ENCODE peak calls at places on chromosomes 11 and 22, in nine cellular contexts. One of them, this sample, is unnamed.

GRCh38 chr11:10573556-10573955 is 5.1 kb upstream of the LYVE1 start:
- DNase-seq in activated T-cell treated with anti-CD3 and anti-CD28 coated beads for 1 hour: no peak
- DNase-seq in AG08396: no peak
- DNase-seq in cerebellar cortex: no peak
- DNase-seq in NCI-H2029: no peak
- DNase-seq in Calu3: no peak
- DNase-seq in SHP77: no peak
- DNase-seq in NCI-H187 treated with DMSO at 0.1 percent for 48 hours: no peak
- DNase-seq in upper lobe of right lung: no peak
- DNase-seq in this sample: no peak

GRCh38 chr11:68965901-68966868 is 14.6 kb downstream of the MRGPRD start:
- DNase-seq in activated T-cell treated with anti-CD3 and anti-CD28 coated beads for 1 hour: no peak
- DNase-seq in AG08396: no peak
- DNase-seq in cerebellar cortex: peak; percentile 82
- DNase-seq in NCI-H2029: no peak
- DNase-seq in Calu3: no peak
- DNase-seq in SHP77: no peak
- DNase-seq in NCI-H187 treated with DMSO at 0.1 percent for 48 hours: no peak
- DNase-seq in upper lobe of right lung: peak; percentile 46
- DNase-seq in this sample: no peak

GRCh38 chr11:68835749-68836148 is 6.0 kb downstream of the CPT1A start:
- DNase-seq in activated T-cell treated with anti-CD3 and anti-CD28 coated beads for 1 hour: no peak
- DNase-seq in AG08396: no peak
- DNase-seq in cerebellar cortex: no peak
- DNase-seq in NCI-H2029: no peak
- DNase-seq in Calu3: no peak
- DNase-seq in SHP77: no peak
- DNase-seq in NCI-H187 treated with DMSO at 0.1 percent for 48 hours: no peak
- DNase-seq in upper lobe of right lung: no peak
- DNase-seq in this sample: no peak

GRCh38 chr11:39365809-39366436 is 2093.5 kb downstream of the LRRC4C start:
- DNase-seq in activated T-cell treated with anti-CD3 and anti-CD28 coated beads for 1 hour: no peak
- DNase-seq in AG08396: no peak
- DNase-seq in cerebellar cortex: peak; percentile 22
- DNase-seq in NCI-H2029: no peak
- DNase-seq in Calu3: no peak
- DNase-seq in SHP77: peak; percentile 13
- DNase-seq in NCI-H187 treated with DMSO at 0.1 percent for 48 hours: no peak
- DNase-seq in upper lobe of right lung: no peak
- DNase-seq in this sample: no peak

GRCh38 chr22:37559901-37560681 is at the start of gene CDC42EP1:
- DNase-seq in activated T-cell treated with anti-CD3 and anti-CD28 coated beads for 1 hour: no peak
- DNase-seq in AG08396: peak; percentile 86
- DNase-seq in cerebellar cortex: peak; percentile 53
- DNase-seq in NCI-H2029: no peak
- DNase-seq in Calu3: peak; percentile 71
- DNase-seq in SHP77: no peak
- DNase-seq in NCI-H187 treated with DMSO at 0.1 percent for 48 hours: no peak
- DNase-seq in upper lobe of right lung: peak; percentile 87
- DNase-seq in this sample: no peak

GRCh38 chr11:121141051-121141450 is 40.0 kb downstream of the TECTA start:
- DNase-seq in activated T-cell treated with anti-CD3 and anti-CD28 coated beads for 1 hour: no peak
- DNase-seq in AG08396: peak; percentile 13
- DNase-seq in cerebellar cortex: no peak
- DNase-seq in NCI-H2029: no peak
- DNase-seq in Calu3: no peak
- DNase-seq in SHP77: no peak
- DNase-seq in NCI-H187 treated with DMSO at 0.1 percent for 48 hours: no peak
- DNase-seq in upper lobe of right lung: no peak
- DNase-seq in this sample: no peak

GRCh38 chr11:19739872-19740271 is 27.2 kb downstream of the NAV2 start:
- DNase-seq in activated T-cell treated with anti-CD3 and anti-CD28 coated beads for 1 hour: no peak
- DNase-seq in AG08396: no peak
- DNase-seq in cerebellar cortex: no peak
- DNase-seq in NCI-H2029: no peak
- DNase-seq in Calu3: no peak
- DNase-seq in SHP77: no peak
- DNase-seq in NCI-H187 treated with DMSO at 0.1 percent for 48 hours: no peak
- DNase-seq in upper lobe of right lung: no peak
- DNase-seq in this sample: no peak

GRCh38 chr22:31102441-31103081 is 4.8 kb downstream of the SELENOM start:
- DNase-seq in activated T-cell treated with anti-CD3 and anti-CD28 coated beads for 1 hour: no peak
- DNase-seq in AG08396: peak; percentile 93
- DNase-seq in cerebellar cortex: no peak
- DNase-seq in NCI-H2029: no peak
- DNase-seq in Calu3: peak; percentile 45
- DNase-seq in SHP77: no peak
- DNase-seq in NCI-H187 treated with DMSO at 0.1 percent for 48 hours: no peak
- DNase-seq in upper lobe of right lung: no peak
- DNase-seq in this sample: no peak

GRCh38 chr11:60370811-60371297 is 7.5 kb upstream of the MS4A7 start:
- DNase-seq in activated T-cell treated with anti-CD3 and anti-CD28 coated beads for 1 hour: no peak
- DNase-seq in AG08396: no peak
- DNase-seq in cerebellar cortex: no peak
- DNase-seq in NCI-H2029: peak; percentile 96
- DNase-seq in Calu3: no peak
- DNase-seq in SHP77: peak; percentile 67
- DNase-seq in NCI-H187 treated with DMSO at 0.1 percent for 48 hours: no peak
- DNase-seq in upper lobe of right lung: no peak
- DNase-seq in this sample: peak; percentile 86

GRCh38 chr11:10654211-10655150 is 39.1 kb downstream of the IRAG1 start:
- DNase-seq in activated T-cell treated with anti-CD3 and anti-CD28 coated beads for 1 hour: peak; percentile 6
- DNase-seq in AG08396: no peak
- DNase-seq in cerebellar cortex: peak; percentile 62
- DNase-seq in NCI-H2029: no peak
- DNase-seq in Calu3: peak; percentile 48
- DNase-seq in SHP77: no peak
- DNase-seq in NCI-H187 treated with DMSO at 0.1 percent for 48 hours: peak; percentile 48
- DNase-seq in upper lobe of right lung: no peak
- DNase-seq in this sample: no peak

GRCh38 chr22:41532908-41533825 is 11.1 kb downstream of the POLR3H start:
- DNase-seq in activated T-cell treated with anti-CD3 and anti-CD28 coated beads for 1 hour: peak; percentile 54
- DNase-seq in AG08396: peak; percentile 72
- DNase-seq in cerebellar cortex: peak; percentile 82
- DNase-seq in NCI-H2029: peak; percentile 40
- DNase-seq in Calu3: peak; percentile 79
- DNase-seq in SHP77: peak; percentile 49
- DNase-seq in NCI-H187 treated with DMSO at 0.1 percent for 48 hours: no peak
- DNase-seq in upper lobe of right lung: peak; percentile 83
- DNase-seq in this sample: no peak

GRCh38 chr11:126410649-126411048 is 55.2 kb downstream of the ST3GAL4 start:
- DNase-seq in activated T-cell treated with anti-CD3 and anti-CD28 coated beads for 1 hour: no peak
- DNase-seq in AG08396: peak; percentile 72
- DNase-seq in cerebellar cortex: no peak
- DNase-seq in NCI-H2029: no peak
- DNase-seq in Calu3: no peak
- DNase-seq in SHP77: no peak
- DNase-seq in NCI-H187 treated with DMSO at 0.1 percent for 48 hours: no peak
- DNase-seq in upper lobe of right lung: no peak
- DNase-seq in this sample: no peak

GRCh38 chr11:35141538-35141937 is 2.6 kb downstream of the CD44 start:
- DNase-seq in activated T-cell treated with anti-CD3 and anti-CD28 coated beads for 1 hour: no peak
- DNase-seq in AG08396: no peak
- DNase-seq in cerebellar cortex: no peak
- DNase-seq in NCI-H2029: no peak
- DNase-seq in Calu3: peak; percentile 34
- DNase-seq in SHP77: no peak
- DNase-seq in NCI-H187 treated with DMSO at 0.1 percent for 48 hours: no peak
- DNase-seq in upper lobe of right lung: peak; percentile 79
- DNase-seq in this sample: no peak

GRCh38 chr11:1453611-1454386 is 32.8 kb downstream of the MOB2 start:
- DNase-seq in activated T-cell treated with anti-CD3 and anti-CD28 coated beads for 1 hour: peak; percentile 6
- DNase-seq in AG08396: no peak
- DNase-seq in cerebellar cortex: peak; percentile 53
- DNase-seq in NCI-H2029: no peak
- DNase-seq in Calu3: peak; percentile 44
- DNase-seq in SHP77: no peak
- DNase-seq in NCI-H187 treated with DMSO at 0.1 percent for 48 hours: no peak
- DNase-seq in upper lobe of right lung: no peak
- DNase-seq in this sample: no peak

GRCh38 chr22:46561435-46561905 is 24.1 kb upstream of the CELSR1 start:
- DNase-seq in activated T-cell treated with anti-CD3 and anti-CD28 coated beads for 1 hour: no peak
- DNase-seq in AG08396: no peak
- DNase-seq in cerebellar cortex: peak; percentile 47
- DNase-seq in NCI-H2029: no peak
- DNase-seq in Calu3: no peak
- DNase-seq in SHP77: no peak
- DNase-seq in NCI-H187 treated with DMSO at 0.1 percent for 48 hours: no peak
- DNase-seq in upper lobe of right lung: no peak
- DNase-seq in this sample: no peak

GRCh38 chr11:69663326-69663725 is 11.8 kb downstream of the LTO1 start:
- DNase-seq in activated T-cell treated with anti-CD3 and anti-CD28 coated beads for 1 hour: no peak
- DNase-seq in AG08396: no peak
- DNase-seq in cerebellar cortex: no peak
- DNase-seq in NCI-H2029: no peak
- DNase-seq in Calu3: no peak
- DNase-seq in SHP77: no peak
- DNase-seq in NCI-H187 treated with DMSO at 0.1 percent for 48 hours: no peak
- DNase-seq in upper lobe of right lung: no peak
- DNase-seq in this sample: no peak

GRCh38 chr11:130916238-130916855 is at the start of gene SNX19:
- DNase-seq in activated T-cell treated with anti-CD3 and anti-CD28 coated beads for 1 hour: peak; percentile 85
- DNase-seq in AG08396: peak; percentile 96
- DNase-seq in cerebellar cortex: peak; percentile 87
- DNase-seq in NCI-H2029: peak; percentile 83
- DNase-seq in Calu3: peak; percentile 91
- DNase-seq in SHP77: peak; percentile 64
- DNase-seq in NCI-H187 treated with DMSO at 0.1 percent for 48 hours: peak; percentile 27
- DNase-seq in upper lobe of right lung: peak; percentile 97
- DNase-seq in this sample: peak; percentile 22

GRCh38 chr11:60485987-60486386 is 6.6 kb upstream of the MS4A12 start:
- DNase-seq in activated T-cell treated with anti-CD3 and anti-CD28 coated beads for 1 hour: no peak
- DNase-seq in AG08396: no peak
- DNase-seq in cerebellar cortex: peak; percentile 26
- DNase-seq in NCI-H2029: no peak
- DNase-seq in Calu3: peak; percentile 67
- DNase-seq in SHP77: no peak
- DNase-seq in NCI-H187 treated with DMSO at 0.1 percent for 48 hours: no peak
- DNase-seq in upper lobe of right lung: no peak
- DNase-seq in this sample: no peak

GRCh38 chr11:72061739-72062396 is 18.5 kb downstream of the NUMA1 start:
- DNase-seq in activated T-cell treated with anti-CD3 and anti-CD28 coated beads for 1 hour: no peak
- DNase-seq in AG08396: no peak
- DNase-seq in cerebellar cortex: no peak
- DNase-seq in NCI-H2029: no peak
- DNase-seq in Calu3: no peak
- DNase-seq in SHP77: no peak
- DNase-seq in NCI-H187 treated with DMSO at 0.1 percent for 48 hours: no peak
- DNase-seq in upper lobe of right lung: no peak
- DNase-seq in this sample: no peak

GRCh38 chr11:20067665-20068064 is 92.6 kb downstream of the DBX1 start:
- DNase-seq in activated T-cell treated with anti-CD3 and anti-CD28 coated beads for 1 hour: no peak
- DNase-seq in AG08396: no peak
- DNase-seq in cerebellar cortex: no peak
- DNase-seq in NCI-H2029: no peak
- DNase-seq in Calu3: no peak
- DNase-seq in SHP77: no peak
- DNase-seq in NCI-H187 treated with DMSO at 0.1 percent for 48 hours: no peak
- DNase-seq in upper lobe of right lung: no peak
- DNase-seq in this sample: no peak

GRCh38 chr22:35475545-35475944 is 65.1 kb upstream of the RASD2 start:
- DNase-seq in activated T-cell treated with anti-CD3 and anti-CD28 coated beads for 1 hour: no peak
- DNase-seq in AG08396: no peak
- DNase-seq in cerebellar cortex: no peak
- DNase-seq in NCI-H2029: no peak
- DNase-seq in Calu3: no peak
- DNase-seq in SHP77: no peak
- DNase-seq in NCI-H187 treated with DMSO at 0.1 percent for 48 hours: no peak
- DNase-seq in upper lobe of right lung: no peak
- DNase-seq in this sample: no peak

GRCh38 chr11:115462004-115462541 is 42.1 kb downstream of the CADM1 start:
- DNase-seq in activated T-cell treated with anti-CD3 and anti-CD28 coated beads for 1 hour: no peak
- DNase-seq in AG08396: no peak
- DNase-seq in cerebellar cortex: peak; percentile 67
- DNase-seq in NCI-H2029: no peak
- DNase-seq in Calu3: no peak
- DNase-seq in SHP77: no peak
- DNase-seq in NCI-H187 treated with DMSO at 0.1 percent for 48 hours: no peak
- DNase-seq in upper lobe of right lung: no peak
- DNase-seq in this sample: no peak

GRCh38 chr11:43987384-43988039 is 45.1 kb downstream of the C11orf96 start:
- DNase-seq in activated T-cell treated with anti-CD3 and anti-CD28 coated beads for 1 hour: no peak
- DNase-seq in AG08396: peak; percentile 60
- DNase-seq in cerebellar cortex: peak; percentile 56
- DNase-seq in NCI-H2029: no peak
- DNase-seq in Calu3: peak; percentile 41
- DNase-seq in SHP77: no peak
- DNase-seq in NCI-H187 treated with DMSO at 0.1 percent for 48 hours: no peak
- DNase-seq in upper lobe of right lung: peak; percentile 82
- DNase-seq in this sample: no peak

GRCh38 chr11:73386026-73386425 is 9.8 kb downstream of the RELT start:
- DNase-seq in activated T-cell treated with anti-CD3 and anti-CD28 coated beads for 1 hour: no peak
- DNase-seq in AG08396: no peak
- DNase-seq in cerebellar cortex: no peak
- DNase-seq in NCI-H2029: no peak
- DNase-seq in Calu3: no peak
- DNase-seq in SHP77: no peak
- DNase-seq in NCI-H187 treated with DMSO at 0.1 percent for 48 hours: no peak
- DNase-seq in upper lobe of right lung: peak; percentile 77
- DNase-seq in this sample: no peak

GRCh38 chr11:130278151-130278550 is 36.6 kb downstream of the ZBTB44 start:
- DNase-seq in activated T-cell treated with anti-CD3 and anti-CD28 coated beads for 1 hour: no peak
- DNase-seq in AG08396: no peak
- DNase-seq in cerebellar cortex: no peak
- DNase-seq in NCI-H2029: no peak
- DNase-seq in Calu3: no peak
- DNase-seq in SHP77: no peak
- DNase-seq in NCI-H187 treated with DMSO at 0.1 percent for 48 hours: no peak
- DNase-seq in upper lobe of right lung: no peak
- DNase-seq in this sample: no peak

GRCh38 chr22:27881404-27881803 is 37.7 kb downstream of the PITPNB start:
- DNase-seq in activated T-cell treated with anti-CD3 and anti-CD28 coated beads for 1 hour: no peak
- DNase-seq in AG08396: peak; percentile 29
- DNase-seq in cerebellar cortex: peak; percentile 53
- DNase-seq in NCI-H2029: no peak
- DNase-seq in Calu3: no peak
- DNase-seq in SHP77: no peak
- DNase-seq in NCI-H187 treated with DMSO at 0.1 percent for 48 hours: no peak
- DNase-seq in upper lobe of right lung: no peak
- DNase-seq in this sample: no peak

GRCh38 chr22:22773979-22774738 is 113.5 kb upstream of the IGLL5 start:
- DNase-seq in activated T-cell treated with anti-CD3 and anti-CD28 coated beads for 1 hour: no peak
- DNase-seq in AG08396: no peak
- DNase-seq in cerebellar cortex: no peak
- DNase-seq in NCI-H2029: peak; percentile 24
- DNase-seq in Calu3: no peak
- DNase-seq in SHP77: no peak
- DNase-seq in NCI-H187 treated with DMSO at 0.1 percent for 48 hours: no peak
- DNase-seq in upper lobe of right lung: no peak
- DNase-seq in this sample: no peak